ENCODE peak calls at places on chromosomes 2 and 18, in eight cellular contexts. Z is upper lobe of right lung, R is psoas muscle, E is dorsolateral prefrontal cortex, Y is ovary, O is esophagus squamous epithelium, W is fibroblast of lung, I is uterus. U is an unnamed sample.

GRCh38 chr2:7773362-7773973 is 856.3 kb downstream of the RNF144A start:
- DNase-seq in R (no peak), W (no peak), E (no peak), O (no peak), Y (no peak), I (no peak), Z (no peak), U (no peak)

GRCh38 chr2:31322376-31322775 is 88.4 kb downstream of the EHD3 start:
- DNase-seq in I (no peak), Z (no peak), Y (no peak), O (no peak), R (no peak), W (peak), E (no peak), U (peak)

GRCh38 chr2:113858764-113859163 is 31.1 kb upstream of the ACTR3 start:
- DNase-seq in R (no peak), Z (no peak), E (no peak), Y (no peak), O (no peak), I (no peak), W (peak), U (no peak)

GRCh38 chr2:2698182-2699116 is 367.4 kb upstream of the MYT1L start:
- DNase-seq in O (no peak), Y (no peak), W (no peak), I (no peak), E (no peak), R (no peak), Z (no peak), U (no peak)

GRCh38 chr18:3667255-3668137 is 217.5 kb downstream of the TGIF1 start:
- DNase-seq in R (no peak), Y (no peak), O (no peak), Z (no peak), E (no peak), I (no peak), W (no peak), U (no peak)

GRCh38 chr2:88500691-88501090 is 48.2 kb upstream of the FOXI3 start:
- DNase-seq in Y (no peak), R (no peak), E (no peak), W (no peak), I (no peak), O (no peak), Z (no peak), U (no peak)

GRCh38 chr2:23465138-23465537 is 80.2 kb downstream of the KLHL29 start:
- DNase-seq in W (no peak), I (no peak), Z (no peak), O (no peak), Y (no peak), E (no peak), R (no peak), U (no peak)

GRCh38 chr18:22417496-22418188 is at the start of gene CTAGE1:
- DNase-seq in Z (no peak), W (no peak), R (no peak), E (no peak), I (no peak), Y (no peak), O (no peak), U (no peak)

GRCh38 chr2:187078297-187078696 is 229.3 kb upstream of the ZSWIM2 start:
- DNase-seq in O (no peak), Y (no peak), Z (no peak), I (no peak), R (no peak), E (no peak), W (peak), U (no peak)

GRCh38 chr2:101305492-101306123 is 2.9 kb downstream of the RNF149 start:
- DNase-seq in E (no peak), O (no peak), I (no peak), W (peak), R (no peak), Z (no peak), Y (no peak), U (no peak)

GRCh38 chr2:3630631-3631030 is 27.4 kb upstream of the ALLC start:
- DNase-seq in O (no peak), W (no peak), E (no peak), I (no peak), Z (peak), Y (peak), R (no peak), U (no peak)

GRCh38 chr2:130390460-130391057 is 34.7 kb downstream of the PTPN18 start:
- DNase-seq in E (no peak), Y (no peak), Z (no peak), R (peak), W (no peak), I (no peak), O (no peak), U (peak)

GRCh38 chr2:168156661-168157060 is 90.7 kb downstream of the STK39 start:
- DNase-seq in O (no peak), Y (no peak), E (no peak), I (peak), R (no peak), W (no peak), Z (no peak), U (peak)

GRCh38 chr18:26317353-26317865 is 91.2 kb downstream of the TAF4B start:
- DNase-seq in W (peak), I (no peak), R (no peak), Z (no peak), E (no peak), O (no peak), Y (no peak), U (no peak)

GRCh38 chr2:30434708-30435107 is 12.3 kb upstream of the LCLAT1 start:
- DNase-seq in Y (no peak), O (no peak), R (no peak), Z (no peak), W (no peak), I (no peak), E (no peak), U (no peak)

GRCh38 chr2:135998842-135999241 is 13.4 kb upstream of the DARS1 start:
- DNase-seq in R (no peak), Y (no peak), O (no peak), Z (no peak), W (no peak), E (no peak), I (no peak), U (no peak)

GRCh38 chr2:163347982-163348842 is 387.6 kb downstream of the FIGN start:
- DNase-seq in O (no peak), Y (peak), W (peak), Z (peak), R (peak), I (peak), E (peak), U (peak)

GRCh38 chr2:18273205-18273604 is 287.2 kb downstream of the RDH14 start:
- DNase-seq in Y (no peak), Z (no peak), I (no peak), E (no peak), R (no peak), O (no peak), W (no peak), U (no peak)

GRCh38 chr2:144770616-144771230 is 250.8 kb upstream of the ZEB2 start:
- DNase-seq in R (no peak), O (no peak), Y (no peak), W (no peak), I (no peak), E (no peak), Z (no peak), U (no peak)

GRCh38 chr2:234496835-234497591 is at the start of gene ARL4C:
- DNase-seq in R (peak), E (peak), O (no peak), I (peak), Y (peak), Z (peak), W (peak), U (peak)

GRCh38 chr2:25387479-25388449 is 46.0 kb upstream of the DNMT3A start:
- DNase-seq in I (no peak), Y (no peak), R (no peak), O (no peak), E (no peak), Z (no peak), W (no peak), U (no peak)

GRCh38 chr2:37287966-37288365 is 36.7 kb downstream of the PRKD3 start:
- DNase-seq in R (no peak), O (no peak), W (no peak), E (no peak), Z (no peak), I (no peak), Y (no peak), U (no peak)

GRCh38 chr2:64274399-64275173 is 130.4 kb upstream of the PELI1 start:
- DNase-seq in Z (no peak), R (no peak), I (no peak), W (no peak), Y (no peak), E (no peak), O (no peak), U (no peak)

GRCh38 chr2:120465012-120465700 is 119.2 kb downstream of the INHBB start:
- DNase-seq in Y (no peak), I (no peak), W (no peak), Z (peak), O (no peak), E (no peak), R (no peak), U (no peak)

GRCh38 chr18:23401400-23402347 is 51.4 kb upstream of the RIOK3 start:
- DNase-seq in Y (peak), E (no peak), O (no peak), I (peak), W (peak), Z (peak), R (no peak), U (no peak)

GRCh38 chr2:240235149-240235803 is 94.8 kb upstream of the OTOS start:
- DNase-seq in Z (peak), W (no peak), O (no peak), I (peak), E (no peak), R (peak), Y (no peak), U (peak)

GRCh38 chr18:53991202-53991601 is 233.3 kb downstream of the MBD2 start:
- DNase-seq in W (peak), O (no peak), R (no peak), Y (no peak), I (no peak), E (no peak), Z (no peak), U (no peak)
- H3K27ac ChIP-seq in W (no peak), O (no peak), R (no peak), Y (no peak), I (no peak), E (no peak), Z (no peak), U (no peak)

GRCh38 chr2:9703085-9703641 is 72.4 kb upstream of the YWHAQ start:
- DNase-seq in Z (peak), Y (no peak), W (peak), E (peak), I (no peak), O (no peak), R (peak), U (peak)

GRCh38 chr2:9707008-9707407 is 76.2 kb upstream of the YWHAQ start:
- DNase-seq in W (no peak), I (no peak), O (no peak), R (no peak), Z (no peak), E (no peak), Y (no peak), U (no peak)

GRCh38 chr2:9702604-9703084 is 71.8 kb upstream of the YWHAQ start:
- DNase-seq in Y (no peak), Z (no peak), E (no peak), O (no peak), W (no peak), I (no peak), R (no peak), U (no peak)

GRCh38 chr2:9704600-9704999 is 73.8 kb upstream of the YWHAQ start:
- DNase-seq in O (no peak), I (no peak), E (no peak), Y (no peak), Z (no peak), R (no peak), W (no peak), U (no peak)

GRCh38 chr2:9703701-9704221 is 73.0 kb upstream of the YWHAQ start:
- DNase-seq in W (peak), O (no peak), I (no peak), R (no peak), Z (no peak), E (no peak), Y (no peak), U (no peak)
- H3K27ac ChIP-seq in W (peak), O (peak), I (no peak), R (no peak), Z (no peak), E (no peak), Y (no peak), U (no peak)

DNA sequence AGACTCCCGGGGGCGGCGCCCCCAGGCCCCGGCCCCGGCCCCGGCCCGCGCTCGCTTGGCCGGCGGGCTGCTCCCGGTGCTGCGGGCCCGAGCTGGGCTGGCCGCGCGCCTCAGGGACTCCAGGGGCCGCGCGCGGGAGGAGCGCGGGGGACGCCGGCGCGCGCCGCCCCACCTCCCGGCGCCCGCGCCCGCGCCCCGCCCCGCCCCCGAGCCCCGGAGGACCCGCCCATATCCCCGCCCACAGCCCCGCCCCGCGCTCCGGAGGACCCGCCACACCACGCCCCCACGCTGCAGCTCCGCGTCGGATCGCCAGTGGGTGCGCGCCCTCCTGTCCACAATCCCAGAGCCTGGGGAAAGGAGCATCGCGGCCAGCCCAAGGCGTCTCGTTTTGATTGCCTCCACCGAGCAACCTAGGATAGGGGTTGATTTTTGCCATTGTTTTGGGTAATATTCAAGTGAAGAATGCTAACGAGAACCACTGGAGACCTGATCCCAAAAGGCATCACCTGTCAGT is at the start of gene PARD6G:
- DNase-seq in E (peak), R (peak), Z (peak), Y (peak), I (peak), W (peak), O (no peak), U (peak)
- H3K27ac ChIP-seq in E (no peak), R (no peak), Z (no peak), Y (peak), I (peak), W (no peak), O (peak), U (peak)

GRCh38 chr2:86186431-86186830 is 8.8 kb downstream of the IMMT start:
- DNase-seq in Z (no peak), Y (no peak), I (no peak), W (no peak), R (no peak), O (no peak), E (no peak), U (no peak)
- H3K27ac ChIP-seq in Z (no peak), Y (no peak), I (no peak), W (no peak), R (peak), O (peak), E (no peak), U (peak)

DNA sequence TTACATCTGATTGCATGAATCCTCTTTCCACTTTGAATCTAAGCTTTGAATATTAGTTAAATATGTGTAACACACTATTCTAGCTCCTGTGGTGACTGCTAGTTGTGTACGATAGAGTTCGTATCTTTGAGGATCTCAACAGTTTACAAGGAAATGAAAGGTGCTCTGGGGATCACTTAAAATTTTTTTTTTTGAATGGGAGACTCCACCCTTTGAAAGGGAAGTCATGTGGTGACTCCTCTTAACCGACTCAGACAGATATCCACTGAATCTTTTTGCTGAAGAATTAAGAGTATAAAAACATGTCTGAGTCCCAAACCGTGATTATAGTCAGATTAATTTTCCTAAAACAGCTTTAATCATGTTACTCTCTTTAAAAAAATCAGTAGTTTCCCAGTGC is 4.0 kb downstream of the CLIP4 start:
- DNase-seq in Y (no peak), O (no peak), I (no peak), R (no peak), Z (no peak), E (no peak), W (no peak), U (no peak)
- H3K27ac ChIP-seq in Y (no peak), O (peak), I (no peak), R (peak), Z (no peak), E (no peak), W (no peak), U (no peak)

GRCh38 chr2:152062130-152063091 is 36.4 kb downstream of the CACNB4 start:
- DNase-seq in R (peak), I (peak), O (no peak), Y (no peak), Z (no peak), E (no peak), W (peak), U (no peak)
- H3K27ac ChIP-seq in R (peak), I (peak), O (peak), Y (no peak), Z (peak), E (no peak), W (peak), U (no peak)